ENCODE peak calls at places on chromosomes 11 and 22, in seven cellular contexts. E, Y, D, G, H, A and B are unnamed samples.
A peak's percentile ranks its signal among the peaks of the same experiment; 100 is the strongest.

GRCh38 chr11:130609121-130610035 is 160.9 kb downstream of the ADAMTS15 start:
- DNase-seq in E (no peak), Y (no peak), D (peak; percentile 25), G (no peak), H (peak; percentile 50), A (no peak), B (no peak)

GRCh38 chr22:40345801-40346177 is 511 bp upstream of the ADSL start:
- DNase-seq in E (no peak), Y (no peak), D (peak; percentile 44), G (no peak), H (no peak), A (peak; percentile 36), B (peak; percentile 62)

GRCh38 chr11:18705651-18706281 is 7.2 kb downstream of the TMEM86A start:
- DNase-seq in E (no peak), Y (no peak), D (no peak), G (no peak), H (peak; percentile 54), A (peak; percentile 72), B (no peak)

GRCh38 chr11:108616549-108616948 is 23.0 kb upstream of the EXPH5 start:
- DNase-seq in E (peak; percentile 96), Y (peak; percentile 88), D (no peak), G (no peak), H (peak; percentile 17), A (no peak), B (no peak)

GRCh38 chr22:31045900-31046587 is 35.1 kb upstream of the SMTN start:
- DNase-seq in E (no peak), Y (no peak), D (peak; percentile 35), G (no peak), H (no peak), A (no peak), B (no peak)

GRCh38 chr22:41668971-41669911 is 19.4 kb downstream of the SNU13 start:
- DNase-seq in E (no peak), Y (peak; percentile 52), D (no peak), G (no peak), H (no peak), A (no peak), B (no peak)

GRCh38 chr11:121206810-121207209 is 85.8 kb upstream of the SC5D start:
- DNase-seq in E (no peak), Y (no peak), D (no peak), G (no peak), H (no peak), A (no peak), B (no peak)

GRCh38 chr11:29321293-29322132 is 695.3 kb downstream of the KCNA4 start:
- DNase-seq in E (peak; percentile 39), Y (peak; percentile 45), D (no peak), G (no peak), H (no peak), A (no peak), B (no peak)

GRCh38 chr11:124285610-124286344 is 28.0 kb downstream of the OR8D1 start:
- DNase-seq in E (no peak), Y (no peak), D (no peak), G (no peak), H (no peak), A (no peak), B (no peak)

GRCh38 chr22:11360632-11361031 is 4167.4 kb upstream of the OR11H1 start:
- DNase-seq in E (no peak), Y (no peak), D (no peak), G (no peak), H (no peak), A (no peak), B (no peak)

GRCh38 chr11:68950776-68951175 is 30.0 kb downstream of the MRGPRD start:
- DNase-seq in E (no peak), Y (no peak), D (no peak), G (no peak), H (peak; percentile 39), A (no peak), B (no peak)

GRCh38 chr11:113249491-113249763 is 65.0 kb upstream of the TTC12 start:
- DNase-seq in E (no peak), Y (peak; percentile 1), D (no peak), G (no peak), H (peak; percentile 33), A (no peak), B (no peak)

GRCh38 chr11:119166368-119167076 is 2.0 kb upstream of the NLRX1 start:
- DNase-seq in E (no peak), Y (peak; percentile 66), D (no peak), G (no peak), H (no peak), A (no peak), B (no peak)

GRCh38 chr11:67700141-67700540 is 25.7 kb upstream of the ALDH3B2 start:
- DNase-seq in E (no peak), Y (no peak), D (no peak), G (no peak), H (peak; percentile 56), A (no peak), B (no peak)

GRCh38 chr11:64305691-64306562 is 603 bp downstream of the ESRRA start:
- DNase-seq in E (peak; percentile 39), Y (peak; percentile 82), D (peak; percentile 73), G (no peak), H (peak; percentile 85), A (peak; percentile 73), B (peak; percentile 92)

GRCh38 chr11:1826552-1827094 is 8.2 kb upstream of the SYT8 start:
- DNase-seq in E (no peak), Y (peak; percentile 44), D (peak; percentile 60), G (no peak), H (peak; percentile 63), A (peak; percentile 71), B (no peak)

GRCh38 chr11:114166897-114167323 is 107.4 kb downstream of the ZBTB16 start:
- DNase-seq in E (no peak), Y (no peak), D (no peak), G (no peak), H (no peak), A (no peak), B (no peak)

GRCh38 chr22:49305215-49305965 is 522.3 kb downstream of the BRD1 start:
- DNase-seq in E (peak; percentile 18), Y (peak; percentile 49), D (peak; percentile 60), G (no peak), H (peak; percentile 19), A (peak; percentile 90), B (peak; percentile 46)

GRCh38 chr22:50696799-50697561 is 24.4 kb downstream of the SHANK3 start:
- DNase-seq in E (no peak), Y (no peak), D (peak; percentile 39), G (no peak), H (peak; percentile 74), A (peak; percentile 94), B (no peak)

GRCh38 chr22:17077255-17077654 is 7.5 kb upstream of the IL17RA start:
- DNase-seq in E (no peak), Y (no peak), D (no peak), G (no peak), H (no peak), A (no peak), B (no peak)

GRCh38 chr11:117705866-117706265 is 91.2 kb downstream of the DSCAML1 start:
- DNase-seq in E (no peak), Y (no peak), D (no peak), G (no peak), H (no peak), A (no peak), B (no peak)

GRCh38 chr22:23856721-23857605 is 712 bp upstream of the SLC2A11 start:
- DNase-seq in E (no peak), Y (no peak), D (no peak), G (no peak), H (peak; percentile 83), A (peak; percentile 63), B (no peak)

GRCh38 chr11:128860571-128861361 is 6.3 kb downstream of the KCNJ1 start:
- DNase-seq in E (no peak), Y (no peak), D (no peak), G (no peak), H (no peak), A (peak; percentile 25), B (no peak)

GRCh38 chr11:36478700-36479329 is 31.3 kb downstream of the TRAF6 start:
- DNase-seq in E (peak; percentile 22), Y (peak; percentile 60), D (no peak), G (no peak), H (peak; percentile 73), A (peak; percentile 45), B (peak; percentile 43)

GRCh38 chr11:945986-946385 is 20.3 kb downstream of the AP2A2 start:
- DNase-seq in E (no peak), Y (peak; percentile 27), D (no peak), G (no peak), H (peak; percentile 91), A (no peak), B (peak; percentile 61)

GRCh38 chr11:112806876-112807275 is 154.3 kb upstream of the NCAM1 start:
- DNase-seq in E (no peak), Y (no peak), D (no peak), G (no peak), H (no peak), A (no peak), B (no peak)

GRCh38 chr22:37662039-37662438 is 3.5 kb downstream of the PDXP start:
- DNase-seq in E (no peak), Y (no peak), D (no peak), G (no peak), H (no peak), A (no peak), B (no peak)
- H3K27ac ChIP-seq in E (no peak overlapping the region), Y (no peak overlapping the region), D (no peak overlapping the region), G (peak overlapping the region; percentile 35), H (no peak overlapping the region), A (peak overlapping the region; percentile 83), B (no peak overlapping the region)

GRCh38 chr11:109914809-109915653 is 178.2 kb upstream of the ZC3H12C start:
- DNase-seq in E (no peak), Y (no peak), D (peak; percentile 15), G (no peak), H (no peak), A (no peak), B (no peak)
- TF ChIP-seq REST in E (no peak), Y (no peak), D (no peak), G (no peak), H (no peak), A (no peak), B (no peak)

GRCh38 chr11:116035972-116036371 is 531.8 kb upstream of the CADM1 start:
- DNase-seq in E (no peak), Y (no peak), D (no peak), G (no peak), H (peak; percentile 22), A (peak; percentile 30), B (no peak)
- H3K27ac ChIP-seq in E (no peak overlapping the region), Y (no peak overlapping the region), D (no peak overlapping the region), G (no peak overlapping the region), H (no peak overlapping the region), A (no peak overlapping the region), B (no peak overlapping the region)

GRCh38 chr22:25827415-25827814 is 85.4 kb downstream of the MYO18B start:
- DNase-seq in E (no peak), Y (no peak), D (no peak), G (no peak), H (no peak), A (no peak), B (no peak)
- TF ChIP-seq REST in E (no peak), Y (no peak), D (no peak), G (no peak), H (no peak), A (no peak), B (no peak)